ENCODE peak calls at places on chromosomes 2 and 18, in four cellular contexts. Y, M, X and F are unnamed samples.
A peak's percentile ranks its signal among the peaks of the same experiment; 100 is the strongest.

GRCh38 chr2:96342085-96342484 is 6.5 kb downstream of the NCAPH start:
- DNase-seq in Y (no peak), X (peak; percentile 54), M (no peak), F (peak; percentile 82)

GRCh38 chr2:212921711-212922110 is 229.7 kb downstream of the IKZF2 start:
- DNase-seq in X (no peak), Y (no peak), M (no peak), F (no peak)

GRCh38 chr2:37149626-37150322 is 7.0 kb downstream of the EIF2AK2 start:
- DNase-seq in X (no peak), Y (no peak), M (no peak), F (no peak)

GRCh38 chr2:28643911-28644334 is 107.7 kb upstream of the PPP1CB start:
- DNase-seq in M (no peak), Y (no peak), X (peak; percentile 67), F (peak; percentile 85)

GRCh38 chr2:197863744-197864143 is 59.4 kb downstream of the PLCL1 start:
- DNase-seq in X (no peak), Y (no peak), M (no peak), F (no peak)

GRCh38 chr2:162053808-162054155 is 20.2 kb downstream of the DPP4 start:
- DNase-seq in Y (no peak), X (no peak), M (no peak), F (no peak)

GRCh38 chr18:80034852-80035406 is 695 bp downstream of the RBFA start:
- DNase-seq in M (no peak), Y (no peak), X (peak; percentile 13), F (peak; percentile 9)

GRCh38 chr2:42756150-42756549 is 7.8 kb downstream of the OXER1 start:
- DNase-seq in M (no peak), X (no peak), Y (no peak), F (no peak)

DNA sequence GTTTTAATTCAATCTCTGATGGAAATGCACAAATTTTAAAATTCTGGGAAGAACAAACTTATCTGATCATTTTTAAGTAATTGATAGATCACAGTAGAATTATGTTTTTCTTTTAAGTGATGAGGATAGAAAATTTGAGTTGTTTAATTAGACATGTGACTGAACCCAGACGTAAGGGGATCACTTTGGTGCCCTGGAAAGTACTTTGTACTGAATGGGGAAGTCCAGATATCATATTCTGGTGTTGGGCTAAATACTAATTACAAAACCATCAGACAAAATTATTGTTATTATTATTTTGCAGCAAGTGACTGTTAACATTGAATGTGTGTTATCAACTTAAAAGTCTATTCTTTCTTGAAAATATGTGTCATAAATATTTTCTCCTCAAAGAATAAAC is 994.6 kb downstream of the TSN start:
- DNase-seq in M (no peak), Y (no peak), X (no peak), F (no peak)
- TF ChIP-seq CTCF in M (no peak), Y (no peak), X (no peak), F (no peak)

GRCh38 chr2:111119004-111119846 is 1.5 kb upstream of the BCL2L11 start:
- DNase-seq in Y (peak; percentile 40), X (no peak), M (peak; percentile 61), F (no peak)

GRCh38 chr2:111116843-111117665 is 3.7 kb upstream of the BCL2L11 start:
- DNase-seq in X (peak; percentile 78), Y (peak; percentile 52), M (peak; percentile 73), F (peak; percentile 66)

GRCh38 chr2:111117666-111118454 is 2.9 kb upstream of the BCL2L11 start:
- DNase-seq in Y (peak; percentile 33), M (peak; percentile 62), X (peak; percentile 67), F (peak; percentile 51)

GRCh38 chr2:111119847-111120252 is 864 bp upstream of the BCL2L11 start:
- DNase-seq in Y (peak; percentile 37), M (no peak), X (no peak), F (no peak)

GRCh38 chr2:111118455-111119003 is 2.2 kb upstream of the BCL2L11 start:
- DNase-seq in M (peak; percentile 61), Y (no peak), X (no peak), F (no peak)
- H3K4me3 ChIP-seq in M (peak overlapping the region; percentile 80), Y (no peak overlapping the region), X (peak overlapping the region; percentile 56), F (no peak overlapping the region)

GRCh38 chr2:180472133-180472532 is 465.0 kb upstream of the CWC22 start:
- DNase-seq in M (no peak), X (peak; percentile 35), Y (no peak), F (peak; percentile 62)
- TF ChIP-seq CTCF in M (no peak), X (no peak), Y (no peak), F (no peak)

DNA sequence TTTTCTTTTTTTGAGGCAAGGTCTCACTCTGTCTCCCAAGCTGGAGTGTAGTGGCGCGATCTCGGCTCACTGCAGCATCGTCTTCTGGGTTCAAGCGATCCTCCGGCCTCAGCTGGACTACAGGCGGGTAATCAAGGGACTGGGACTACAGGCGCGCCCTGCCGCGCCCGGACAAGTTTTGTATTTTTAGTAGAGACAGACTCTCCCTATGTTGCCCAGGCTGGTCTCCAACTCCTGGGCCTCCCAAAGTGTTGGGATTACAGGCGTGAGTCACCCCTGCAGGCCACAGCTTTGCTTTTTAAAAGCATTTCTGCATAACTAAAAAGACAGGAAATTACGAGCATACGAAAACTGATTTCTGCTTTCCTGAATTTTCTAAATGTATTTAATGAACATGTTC is 891 bp upstream of the OSBPL1A start:
- DNase-seq in X (peak; percentile 48), M (no peak), Y (no peak), F (peak; percentile 25)
- H3K4me3 ChIP-seq in X (no peak overlapping the region), M (no peak overlapping the region), Y (no peak overlapping the region), F (no peak overlapping the region)

GRCh38 chr2:147384659-147385058 is 460.2 kb upstream of the ACVR2A start:
- DNase-seq in X (no peak), M (no peak), Y (no peak), F (no peak)
- TF ChIP-seq CTCF in X (no peak), M (no peak), Y (no peak), F (no peak)